ENCODE peak calls at places on chromosomes 2 and 18, in ten cellular contexts. A is A549; J is NCI-H524; O is EL; H is tibial nerve; D is activated naive CD8-positive, alpha-beta T cell treated with anti-CD3 and anti-CD28 coated beads, Interleukin-2, amount 50 U/mL, for 24 hours; Y is neural crest cell; E is AG09309; R is HuH-7; V is NCI-H2171. Q is an unnamed sample.

GRCh38 chr18:42114310-42114943 is 159.4 kb downstream of the PIK3C3 start:
- DNase-seq in A (peak), J (peak), O (peak), H (peak), D (peak), Y (peak), E (peak), R (peak), V (peak), Q (peak)

GRCh38 chr2:207274541-207274940 is 108.8 kb upstream of the KLF7 start:
- DNase-seq in A (no peak), J (no peak), O (no peak), H (no peak), D (no peak), Y (no peak), E (peak), R (no peak), V (no peak), Q (no peak)

GRCh38 chr2:54303631-54304030 is 47.6 kb upstream of the TSPYL6 start:
- DNase-seq in A (no peak), J (no peak), O (no peak), H (no peak), D (no peak), Y (no peak), E (no peak), R (no peak), V (no peak), Q (no peak)

GRCh38 chr2:20483496-20483895 is 36.6 kb downstream of the RHOB start:
- DNase-seq in A (no peak), J (no peak), O (no peak), H (peak), D (no peak), Y (no peak), E (no peak), R (no peak), V (no peak), Q (no peak)

GRCh38 chr2:64262068-64262467 is 117.8 kb upstream of the PELI1 start:
- DNase-seq in A (no peak), J (no peak), O (peak), H (no peak), D (no peak), Y (no peak), E (no peak), R (peak), V (no peak), Q (no peak)

GRCh38 chr2:149329068-149329467 is 1.3 kb upstream of the LYPD6 start:
- DNase-seq in A (no peak), J (peak), O (peak), H (no peak), D (no peak), Y (peak), E (no peak), R (peak), V (no peak), Q (peak)

GRCh38 chr18:31801078-31801477 is 40.4 kb upstream of the SLC25A52 start:
- DNase-seq in A (no peak), J (no peak), O (no peak), H (no peak), D (no peak), Y (no peak), E (no peak), R (no peak), V (no peak), Q (no peak)

GRCh38 chr2:122011493-122012270 is 256.2 kb downstream of the TSN start:
- DNase-seq in A (no peak), J (no peak), O (peak), H (no peak), D (no peak), Y (no peak), E (no peak), R (no peak), V (no peak), Q (no peak)

GRCh38 chr2:73284296-73285161 is at the start of gene FBXO41:
- DNase-seq in A (peak), J (peak), O (peak), H (no peak), D (peak), Y (peak), E (no peak), R (peak), V (peak), Q (no peak)